ENCODE peak calls at places on chromosomes 3 and 15, in five cellular contexts. P, M, H, E and V are unnamed samples.

GRCh38 chr15:68347392-68347791 is 69.8 kb downstream of the FEM1B start:
- DNase-seq in P (no peak), M (no peak), H (peak), E (no peak), V (no peak)

GRCh38 chr15:42707068-42707467 is 29.9 kb downstream of the CDAN1 start:
- DNase-seq in P (no peak), M (no peak), H (peak), E (peak), V (no peak)

GRCh38 chr3:46970391-46971091 is 6.0 kb downstream of the CCDC12 start:
- DNase-seq in P (no peak), M (no peak), H (no peak), E (no peak), V (peak)

GRCh38 chr3:195031574-195032003 is 239.4 kb downstream of the XXYLT1 start:
- DNase-seq in P (no peak), M (no peak), H (no peak), E (no peak), V (peak)

GRCh38 chr3:11757441-11757875 is 89.2 kb downstream of the TAMM41 start:
- DNase-seq in P (no peak), M (no peak), H (peak), E (no peak), V (no peak)

GRCh38 chr15:73800662-73801345 is 47.7 kb upstream of the INSYN1 start:
- DNase-seq in P (no peak), M (no peak), H (peak), E (peak), V (no peak)

GRCh38 chr3:52056521-52056967 is at the start of gene DUSP7:
- DNase-seq in P (peak), M (no peak), H (peak), E (peak), V (no peak)

GRCh38 chr3:70539908-70540307 is 227.5 kb upstream of the MDFIC2 start:
- DNase-seq in P (peak), M (no peak), H (no peak), E (no peak), V (peak)

GRCh38 chr3:107753494-107753893 is 230.7 kb downstream of the BBX start:
- DNase-seq in P (peak), M (no peak), H (peak), E (peak), V (peak)

GRCh38 chr15:53759333-53759975 is at the start of gene WDR72:
- DNase-seq in P (peak), M (no peak), H (no peak), E (no peak), V (no peak)

GRCh38 chr15:37015025-37015424 is 85.3 kb downstream of the MEIS2 start:
- DNase-seq in P (no peak), M (no peak), H (no peak), E (no peak), V (no peak)

GRCh38 chr3:155956508-155957411 is 86.3 kb downstream of the GMPS start:
- DNase-seq in P (no peak), M (no peak), H (no peak), E (no peak), V (no peak)

GRCh38 chr3:69370156-69370944 is 15.5 kb downstream of the FRMD4B start:
- DNase-seq in P (no peak), M (no peak), H (no peak), E (no peak), V (no peak)

GRCh38 chr15:97504031-97504430 is 456.5 kb upstream of the ARRDC4 start:
- DNase-seq in P (no peak), M (no peak), H (peak), E (no peak), V (no peak)

GRCh38 chr15:36810656-36811449 is 231.4 kb downstream of the CDIN1 start:
- DNase-seq in P (peak), M (no peak), H (no peak), E (no peak), V (no peak)

GRCh38 chr3:113589971-113590370 is 57.6 kb downstream of the SIDT1 start:
- DNase-seq in P (no peak), M (no peak), H (no peak), E (no peak), V (no peak)

GRCh38 chr3:80733522-80734176 is 965.9 kb upstream of the ROBO1 start:
- DNase-seq in P (peak), M (no peak), H (peak), E (no peak), V (peak)

GRCh38 chr15:60379466-60380274 is 18.1 kb downstream of the ANXA2 start:
- DNase-seq in P (no peak), M (no peak), H (peak), E (no peak), V (peak)

DNA sequence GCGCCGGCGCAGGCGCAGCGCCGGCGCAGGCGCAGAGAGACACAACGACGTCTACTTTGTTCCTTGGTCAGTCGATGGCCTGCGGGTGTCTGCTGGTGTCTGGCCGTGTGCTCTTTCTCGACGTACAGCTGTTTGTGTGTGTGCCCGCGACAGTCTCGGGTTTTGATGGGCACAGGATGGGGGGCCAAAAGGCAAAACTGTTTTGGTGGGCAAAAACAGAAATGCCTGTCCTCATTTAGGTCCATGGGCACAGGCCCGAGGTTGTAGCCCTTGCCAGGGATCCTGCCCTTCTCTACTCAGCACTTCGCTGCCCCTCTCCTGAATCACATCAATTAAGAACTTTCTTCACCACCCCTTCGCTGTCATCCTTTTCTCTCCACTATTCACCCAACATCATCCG is 184.8 kb upstream of the CHL1 start:
- DNase-seq in P (no peak), M (no peak), H (no peak), E (peak), V (no peak)
- H3K4me3 ChIP-seq in P (no peak), M (no peak), H (peak), E (peak), V (no peak)

DNA sequence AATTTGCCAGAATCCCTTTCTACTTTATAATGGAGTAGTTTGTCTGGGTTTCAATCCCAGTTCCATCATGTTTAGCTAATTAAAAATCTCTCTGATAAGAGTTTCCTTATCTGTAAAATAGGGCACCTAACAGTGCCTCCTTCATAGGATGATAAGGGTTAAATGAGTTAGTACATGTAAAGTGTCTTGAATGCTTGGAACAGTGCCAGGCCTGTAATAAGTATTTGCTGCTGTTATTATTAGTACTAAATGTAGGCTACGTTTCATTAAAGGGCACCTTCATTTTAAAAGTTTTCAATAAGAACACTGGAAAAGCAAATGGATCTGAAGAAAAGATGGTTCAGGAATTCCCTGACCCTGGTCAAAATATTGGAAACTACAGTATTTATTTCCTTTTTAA is 11.8 kb upstream of the SLC2A2 start:
- DNase-seq in P (no peak), M (no peak), H (no peak), E (no peak), V (no peak)
- TF ChIP-seq BHLHE40 in P (no peak), M (no peak), H (no peak), E (no peak), V (no peak)

GRCh38 chr3:4350789-4351163 is 47.6 kb downstream of the SETMAR start:
- DNase-seq in P (peak), M (peak), H (peak), E (peak), V (peak)
- H3K4me3 ChIP-seq in P (peak), M (no peak), H (no peak), E (no peak), V (no peak)

GRCh38 chr3:94115482-94115881 is 52.6 kb downstream of the NSUN3 start:
- DNase-seq in P (no peak), M (no peak), H (peak), E (no peak), V (no peak)
- TF ChIP-seq BHLHE40 in P (no peak), M (no peak), H (no peak), E (no peak), V (no peak)

DNA sequence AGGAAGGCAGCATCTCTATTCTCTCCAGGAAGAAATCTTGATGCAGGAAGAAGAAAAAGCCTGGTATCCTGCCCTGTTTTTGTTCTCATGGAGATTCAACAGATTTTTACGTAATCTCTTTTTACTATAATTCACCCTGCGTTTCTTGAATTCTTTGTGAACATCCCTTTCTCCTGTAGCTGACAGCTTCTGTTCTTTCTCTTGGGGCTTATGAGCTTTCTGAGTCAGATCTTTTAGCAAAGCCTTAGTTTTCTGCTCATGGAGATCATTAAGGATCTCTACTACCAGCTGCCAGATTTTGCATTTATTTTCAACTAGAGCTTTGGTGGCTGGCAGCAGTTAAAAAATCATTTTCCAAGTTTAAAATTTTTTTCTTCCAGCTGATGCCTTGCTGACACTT is 51.6 kb downstream of the MOBP start:
- DNase-seq in P (no peak), M (no peak), H (no peak), E (no peak), V (no peak)
- H3K4me3 ChIP-seq in P (no peak), M (no peak), H (no peak), E (no peak), V (no peak)

GRCh38 chr3:36969085-36969484 is 23.8 kb downstream of the EPM2AIP1 start:
- DNase-seq in P (no peak), M (no peak), H (no peak), E (no peak), V (no peak)

GRCh38 chr3:36972163-36972562 is 20.8 kb downstream of the EPM2AIP1 start:
- DNase-seq in P (no peak), M (no peak), H (no peak), E (no peak), V (peak)

GRCh38 chr3:36969540-36970432 is 23.1 kb downstream of the EPM2AIP1 start:
- DNase-seq in P (peak), M (peak), H (peak), E (no peak), V (peak)

DNA sequence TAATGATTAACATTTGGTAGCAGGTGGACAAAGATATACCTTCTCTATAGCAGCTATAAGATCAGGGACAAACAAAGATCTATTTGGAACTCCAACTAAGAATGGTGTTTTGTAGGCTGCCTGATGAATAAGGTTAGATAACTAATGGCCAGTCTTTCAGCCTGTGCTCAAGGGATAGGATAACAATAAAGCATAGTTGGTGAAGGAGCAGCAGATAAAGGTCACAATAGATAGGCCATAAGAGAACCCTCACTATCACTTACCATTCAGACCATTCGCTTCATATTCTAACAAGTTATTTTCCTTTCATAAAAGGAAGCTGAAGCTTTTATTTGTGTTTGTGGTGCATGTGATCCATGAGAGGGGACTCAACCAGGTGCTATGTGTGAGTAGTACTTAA is 19.8 kb downstream of the EPM2AIP1 start:
- DNase-seq in P (peak), M (no peak), H (no peak), E (no peak), V (no peak)
- TF ChIP-seq BHLHE40 in P (no peak), M (no peak), H (no peak), E (no peak), V (no peak)

GRCh38 chr15:92803852-92804609 is 96.1 kb upstream of the CHD2 start:
- DNase-seq in P (peak), M (peak), H (peak), E (peak), V (peak)
- H3K4me3 ChIP-seq in P (no peak), M (no peak), H (no peak), E (no peak), V (peak)

GRCh38 chr15:25890532-25890931 is 27.4 kb upstream of the ATP10A start:
- DNase-seq in P (no peak), M (no peak), H (no peak), E (no peak), V (no peak)
- TF ChIP-seq BHLHE40 in P (no peak), M (no peak), H (no peak), E (no peak), V (no peak)

GRCh38 chr3:89179355-89179997 is 72.1 kb downstream of the EPHA3 start:
- DNase-seq in P (no peak), M (peak), H (no peak), E (no peak), V (no peak)
- H3K4me3 ChIP-seq in P (no peak), M (no peak), H (no peak), E (no peak), V (no peak)

GRCh38 chr15:89531796-89532537 is 35.6 kb upstream of the RHCG start:
- DNase-seq in P (no peak), M (no peak), H (no peak), E (no peak), V (no peak)
- TF ChIP-seq BHLHE40 in P (no peak), M (no peak), H (no peak), E (no peak), V (no peak)